ENCODE peak calls at places on chromosomes 3 and 15, in nine cellular contexts. I is H1, X is SK-N-SH, J is K562, M is stomach, L is breast epithelium, S is transverse colon, B is HCT116, P is spleen. Y is an unnamed sample.

GRCh38 chr3:128433630-128434185 is 33.0 kb downstream of the DNAJB8 start:
- DNase-seq in I (no peak), X (no peak), J (no peak), M (no peak), L (no peak), S (no peak), B (no peak), P (no peak), Y (no peak)

GRCh38 chr3:193140381-193140780 is 100.6 kb upstream of the PLAAT1 start:
- DNase-seq in I (no peak), X (no peak), J (peak), M (no peak), L (no peak), S (no peak), B (no peak), P (no peak), Y (no peak)

GRCh38 chr15:65856821-65857455 is 12.4 kb upstream of the RAB11A start:
- DNase-seq in I (no peak), X (peak), J (peak), M (peak), L (peak), S (peak), B (peak), P (peak), Y (no peak)

GRCh38 chr3:168205451-168205850 is 109.7 kb upstream of the GOLIM4 start:
- DNase-seq in I (no peak), X (no peak), J (no peak), M (no peak), L (no peak), S (no peak), B (no peak), P (no peak), Y (no peak)

GRCh38 chr3:80079886-80080285 is 312.1 kb upstream of the ROBO1 start:
- DNase-seq in I (no peak), X (no peak), J (no peak), M (no peak), L (no peak), S (no peak), B (no peak), P (no peak), Y (no peak)

GRCh38 chr3:13574083-13574797 is 25.3 kb downstream of the FBLN2 start:
- DNase-seq in I (no peak), X (peak), J (no peak), M (no peak), L (no peak), S (no peak), B (no peak), P (no peak), Y (no peak)

GRCh38 chr3:171970301-171970788 is 69.0 kb upstream of the FNDC3B start:
- DNase-seq in I (no peak), X (no peak), J (no peak), M (no peak), L (no peak), S (no peak), B (no peak), P (no peak), Y (no peak)

GRCh38 chr3:101902041-101902440 is 52.7 kb downstream of the NFKBIZ start:
- DNase-seq in I (no peak), X (no peak), J (no peak), M (no peak), L (no peak), S (no peak), B (peak), P (no peak), Y (no peak)

GRCh38 chr3:195178124-195178910 is 92.6 kb downstream of the XXYLT1 start:
- DNase-seq in I (no peak), X (peak), J (peak), M (peak), L (no peak), S (no peak), B (no peak), P (no peak), Y (no peak)

GRCh38 chr3:139112230-139112558 is 67.5 kb upstream of the PRR23C start:
- DNase-seq in I (no peak), X (no peak), J (no peak), M (no peak), L (no peak), S (no peak), B (no peak), P (no peak), Y (no peak)

GRCh38 chr3:42902257-42902656 is 3.7 kb upstream of the ZNF662 start:
- DNase-seq in I (no peak), X (no peak), J (no peak), M (no peak), L (no peak), S (no peak), B (no peak), P (no peak), Y (no peak)

GRCh38 chr3:194541483-194541882 is 54.7 kb upstream of the ATP13A3 start:
- DNase-seq in I (no peak), X (no peak), J (no peak), M (no peak), L (no peak), S (no peak), B (no peak), P (no peak), Y (no peak)

GRCh38 chr3:72137865-72138861 is 353.2 kb upstream of the PROK2 start:
- DNase-seq in I (no peak), X (no peak), J (no peak), M (no peak), L (no peak), S (no peak), B (no peak), P (no peak), Y (no peak)

GRCh38 chr3:8103954-8104353 is 397.7 kb upstream of the LMCD1 start:
- DNase-seq in I (no peak), X (no peak), J (no peak), M (no peak), L (no peak), S (no peak), B (no peak), P (no peak), Y (no peak)

GRCh38 chr3:115386347-115386746 is 237.0 kb upstream of the GAP43 start:
- DNase-seq in I (no peak), X (no peak), J (no peak), M (no peak), L (no peak), S (no peak), B (no peak), P (no peak), Y (no peak)

GRCh38 chr3:115381931-115382330 is 234.8 kb upstream of the ZBTB20 start:
- DNase-seq in I (no peak), X (no peak), J (no peak), M (no peak), L (no peak), S (no peak), B (no peak), P (no peak), Y (no peak)

GRCh38 chr3:115385935-115386334 is 237.4 kb upstream of the GAP43 start:
- DNase-seq in I (no peak), X (no peak), J (no peak), M (no peak), L (no peak), S (no peak), B (no peak), P (no peak), Y (no peak)

GRCh38 chr3:115381573-115381912 is 234.5 kb upstream of the ZBTB20 start:
- DNase-seq in I (no peak), X (no peak), J (no peak), M (no peak), L (no peak), S (no peak), B (no peak), P (no peak), Y (no peak)

DNA sequence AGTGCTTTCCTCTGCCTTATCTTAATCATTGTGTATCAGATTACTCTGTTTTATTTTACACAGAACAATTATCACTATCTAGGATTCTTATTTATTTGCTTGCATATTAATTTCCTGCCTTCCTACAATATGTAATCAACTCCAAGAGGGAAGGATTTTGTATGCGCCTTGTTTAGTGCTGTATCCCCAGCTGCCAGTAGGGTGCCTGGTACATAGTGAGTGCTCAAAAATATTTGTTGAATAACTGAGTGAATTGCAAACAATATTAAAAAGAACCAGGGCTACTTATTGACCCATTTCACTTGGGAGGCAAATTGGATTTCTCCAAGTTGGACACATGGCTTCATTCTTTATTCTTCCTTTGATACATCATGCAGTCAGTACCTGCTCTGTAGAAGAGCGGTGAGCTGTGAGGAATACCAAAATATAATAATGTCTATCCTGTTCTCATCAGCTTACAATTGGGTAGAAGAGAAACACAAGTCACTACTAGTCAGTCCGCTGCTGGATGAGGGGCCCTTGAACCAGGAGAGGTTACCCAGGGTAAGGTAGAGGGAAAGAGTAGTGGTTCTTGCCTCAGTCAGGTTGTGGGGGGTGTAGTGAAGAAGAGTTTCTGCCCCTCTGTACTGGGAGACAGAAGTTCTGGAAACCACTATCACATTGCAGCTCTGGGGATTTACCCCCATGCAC is 233.9 kb upstream of the ZBTB20 start:
- DNase-seq in I (no peak), X (no peak), J (no peak), M (no peak), L (no peak), S (no peak), B (no peak), P (no peak), Y (no peak)
- TF ChIP-seq CTCF in I (peak), X (peak), J (no peak), M (no peak), L (no peak), S (no peak), B (peak), P (no peak), Y (no peak)

GRCh38 chr3:105907790-105908189 is 39.0 kb upstream of the CBLB start:
- DNase-seq in I (no peak), X (no peak), J (no peak), M (no peak), L (no peak), S (no peak), B (no peak), P (no peak), Y (no peak)

GRCh38 chr3:105906345-105906744 is 37.5 kb upstream of the CBLB start:
- DNase-seq in I (no peak), X (no peak), J (no peak), M (no peak), L (no peak), S (no peak), B (no peak), P (no peak), Y (no peak)

GRCh38 chr3:105904683-105905320 is 36.0 kb upstream of the CBLB start:
- DNase-seq in I (no peak), X (no peak), J (no peak), M (no peak), L (no peak), S (no peak), B (no peak), P (no peak), Y (no peak)

GRCh38 chr3:105905328-105905727 is 36.5 kb upstream of the CBLB start:
- DNase-seq in I (no peak), X (no peak), J (no peak), M (no peak), L (no peak), S (no peak), B (no peak), P (no peak), Y (no peak)

GRCh38 chr3:105906834-105907233 is 38.0 kb upstream of the CBLB start:
- DNase-seq in I (no peak), X (no peak), J (no peak), M (no peak), L (peak), S (no peak), B (no peak), P (no peak), Y (no peak)
- TF ChIP-seq POLR2AphosphoS5 in I (no peak), X (no peak), J (no peak), M (no peak), L (peak), S (peak), B (no peak), P (no peak), Y (peak)

DNA sequence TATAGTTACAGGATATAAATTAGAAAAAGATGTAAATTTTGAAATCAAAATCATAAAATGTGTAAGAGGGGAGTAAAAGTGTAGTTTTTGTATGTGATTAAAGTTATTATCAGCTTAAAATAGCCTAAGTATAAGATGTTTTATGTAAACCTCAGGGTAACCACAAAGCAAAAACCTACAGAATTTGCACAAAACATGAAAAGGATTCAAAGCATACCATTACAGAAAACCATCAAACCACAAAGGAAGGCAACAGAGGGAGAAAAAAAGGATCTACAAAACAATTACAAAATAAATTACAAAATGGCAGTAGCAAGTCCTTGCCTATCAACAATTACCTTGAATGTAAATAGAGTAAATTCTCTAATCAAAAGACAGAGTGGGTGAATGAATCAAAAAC is 36.7 kb upstream of the MYLK start:
- DNase-seq in I (no peak), X (no peak), J (no peak), M (no peak), L (no peak), S (no peak), B (no peak), P (no peak), Y (no peak)
- H3K4me3 ChIP-seq in I (no peak), X (no peak), J (no peak), M (no peak), L (no peak), S (no peak), B (no peak), P (no peak), Y (no peak)

GRCh38 chr3:159982442-159982841 is 6.2 kb upstream of the IL12A start:
- DNase-seq in I (no peak), X (no peak), J (no peak), M (no peak), L (no peak), S (no peak), B (no peak), P (no peak), Y (no peak)

GRCh38 chr3:159988617-159989251 is at the start of gene IL12A:
- DNase-seq in I (peak), X (peak), J (peak), M (peak), L (peak), S (peak), B (peak), P (peak), Y (no peak)

GRCh38 chr3:159989973-159990846 is 1.6 kb downstream of the IL12A start:
- DNase-seq in I (no peak), X (peak), J (no peak), M (no peak), L (no peak), S (no peak), B (no peak), P (no peak), Y (no peak)

GRCh38 chr3:159991591-159991990 is 3.0 kb downstream of the IL12A start:
- DNase-seq in I (no peak), X (no peak), J (no peak), M (no peak), L (no peak), S (no peak), B (no peak), P (no peak), Y (no peak)

DNA sequence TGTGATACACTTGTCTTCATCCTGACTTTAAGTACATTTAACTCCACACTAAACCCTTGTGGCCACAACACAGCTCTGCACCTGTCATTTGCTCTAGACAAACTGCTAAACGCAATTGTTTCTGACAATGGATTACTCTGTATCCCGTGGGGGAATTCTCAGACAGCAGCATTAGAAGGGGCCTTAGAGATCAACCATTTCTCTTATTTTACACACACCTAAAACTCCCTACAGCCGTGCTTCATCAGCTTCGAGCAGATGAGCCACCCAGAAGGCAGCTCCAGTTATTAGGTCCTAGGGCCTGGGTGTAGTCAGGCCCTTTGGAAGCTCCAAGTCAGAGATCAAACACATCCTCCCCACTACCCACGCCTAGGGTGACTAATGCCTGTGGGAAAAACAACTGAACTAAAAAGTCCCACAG is 1.3 kb upstream of the IL12A start:
- DNase-seq in I (no peak), X (no peak), J (no peak), M (no peak), L (no peak), S (no peak), B (no peak), P (no peak), Y (no peak)
- TF ChIP-seq CTCF in I (peak), X (peak), J (no peak), M (no peak), L (no peak), S (no peak), B (peak), P (no peak), Y (no peak)